ENCODE peak calls at places on chromosomes 12 and 14, in six cellular contexts. K is H54, Z is GM12878, Y is GM12892, W is body of pancreas, G is right lobe of liver. R is an unnamed sample.

GRCh38 chr12:81896771-81897170 is 137.6 kb upstream of the PPFIA2 start:
- DNase-seq in K (no peak), Z (no peak), Y (no peak), W (no peak), G (no peak), R (no peak)

GRCh38 chr12:89999699-90000505 is 291.3 kb upstream of the ATP2B1 start:
- DNase-seq in K (no peak), Z (no peak), Y (no peak), W (no peak), G (no peak), R (no peak)

GRCh38 chr14:95327558-95328374 is 8.1 kb upstream of the CLMN start:
- DNase-seq in K (no peak), Z (peak), Y (peak), W (no peak), G (no peak), R (no peak)

GRCh38 chr12:105330938-105331804 is 680 bp downstream of the C12orf75 start:
- DNase-seq in K (no peak), Z (no peak), Y (peak), W (peak), G (peak), R (no peak)

GRCh38 chr12:16323010-16323409 is 24.4 kb upstream of the MGST1 start:
- DNase-seq in K (no peak), Z (no peak), Y (no peak), W (no peak), G (no peak), R (no peak)

GRCh38 chr12:64915242-64915641 is 90.8 kb downstream of the TBC1D30 start:
- DNase-seq in K (no peak), Z (no peak), Y (no peak), W (no peak), G (no peak), R (no peak)

GRCh38 chr12:89156862-89157262 is 195.4 kb downstream of the DUSP6 start:
- DNase-seq in K (no peak), Z (no peak), Y (no peak), W (no peak), G (no peak), R (no peak)

GRCh38 chr14:100785626-100786025 is 40.3 kb upstream of the MEG3 start:
- DNase-seq in K (no peak), Z (no peak), Y (no peak), W (no peak), G (no peak), R (no peak)

GRCh38 chr12:54562720-54563356 is 13.4 kb downstream of the PDE1B start:
- DNase-seq in K (no peak), Z (no peak), Y (no peak), W (no peak), G (no peak), R (no peak)

GRCh38 chr12:30417697-30418231 is 277.9 kb downstream of the IPO8 start:
- DNase-seq in K (peak), Z (no peak), Y (no peak), W (no peak), G (no peak), R (no peak)

GRCh38 chr12:93982847-93983315 is 165.5 kb upstream of the PLXNC1 start:
- DNase-seq in K (peak), Z (no peak), Y (no peak), W (no peak), G (no peak), R (no peak)

GRCh38 chr12:103864710-103865109 is 23.7 kb upstream of the NT5DC3 start:
- DNase-seq in K (no peak), Z (no peak), Y (no peak), W (no peak), G (no peak), R (no peak)

GRCh38 chr14:64684091-64684490 is 20.1 kb upstream of the PLEKHG3 start:
- DNase-seq in K (no peak), Z (no peak), Y (no peak), W (peak), G (no peak), R (no peak)

GRCh38 chr14:81033841-81034240 is 78.4 kb downstream of the TSHR start:
- DNase-seq in K (no peak), Z (no peak), Y (no peak), W (no peak), G (no peak), R (no peak)

GRCh38 chr12:50097952-50098351 is 5.9 kb upstream of the GPD1 start:
- DNase-seq in K (no peak), Z (no peak), Y (no peak), W (no peak), G (no peak), R (no peak)

GRCh38 chr12:4120316-4120920 is 153.1 kb upstream of the CCND2 start:
- DNase-seq in K (no peak), Z (no peak), Y (no peak), W (no peak), G (no peak), R (no peak)

GRCh38 chr12:10285919-10286318 is 21.8 kb upstream of the KLRD1 start:
- DNase-seq in K (no peak), Z (no peak), Y (no peak), W (no peak), G (no peak), R (no peak)

GRCh38 chr12:5435161-5435560 is 3.3 kb downstream of the NTF3 start:
- DNase-seq in K (no peak), Z (no peak), Y (no peak), W (no peak), G (no peak), R (no peak)

GRCh38 chr14:89957791-89958190 is 2.1 kb downstream of the TDP1 start:
- DNase-seq in K (no peak), Z (no peak), Y (no peak), W (no peak), G (no peak), R (peak)

GRCh38 chr12:18552829-18553228 is 185.0 kb downstream of the PLCZ1 start:
- DNase-seq in K (no peak), Z (no peak), Y (no peak), W (no peak), G (no peak), R (no peak)

GRCh38 chr12:66929121-66929520 is 250.2 kb upstream of the GRIP1 start:
- DNase-seq in K (no peak), Z (no peak), Y (no peak), W (no peak), G (no peak), R (no peak)

GRCh38 chr12:88181881-88182280 is 39.8 kb downstream of the TMTC3 start:
- DNase-seq in K (no peak), Z (no peak), Y (no peak), W (no peak), G (no peak), R (no peak)

GRCh38 chr14:92613008-92613658 is 99.6 kb downstream of the RIN3 start:
- DNase-seq in K (peak), Z (no peak), Y (no peak), W (no peak), G (no peak), R (no peak)

GRCh38 chr12:851913-852312 is 97.6 kb downstream of the RAD52 start:
- DNase-seq in K (no peak), Z (no peak), Y (no peak), W (no peak), G (no peak), R (no peak)

GRCh38 chr12:117064596-117064995 is 34.6 kb downstream of the TESC start:
- DNase-seq in K (no peak), Z (no peak), Y (no peak), W (no peak), G (no peak), R (no peak)

GRCh38 chr12:108699955-108700563 is 31.3 kb downstream of the CORO1C start:
- DNase-seq in K (no peak), Z (no peak), Y (no peak), W (no peak), G (no peak), R (no peak)

GRCh38 chr12:80291108-80291754 is 152.8 kb upstream of the PTPRQ start:
- DNase-seq in K (no peak), Z (peak), Y (no peak), W (no peak), G (no peak), R (no peak)

GRCh38 chr14:22598896-22599244 is 770 bp downstream of the ABHD4 start:
- DNase-seq in K (peak), Z (no peak), Y (peak), W (peak), G (peak), R (no peak)

GRCh38 chr14:85466678-85467077 is 63.3 kb upstream of the FLRT2 start:
- DNase-seq in K (no peak), Z (no peak), Y (no peak), W (no peak), G (no peak), R (no peak)

GRCh38 chr12:62813031-62813829 is 121.7 kb downstream of the PPM1H start:
- DNase-seq in K (no peak), Z (no peak), Y (no peak), W (peak), G (peak), R (no peak)

GRCh38 chr12:121550974-121551631 is 29.7 kb downstream of the KDM2B start:
- DNase-seq in K (no peak), Z (no peak), Y (no peak), W (no peak), G (no peak), R (peak)

GRCh38 chr12:11705010-11705409 is 55.5 kb downstream of the ETV6 start:
- DNase-seq in K (no peak), Z (no peak), Y (no peak), W (peak), G (no peak), R (no peak)

GRCh38 chr12:95731519-95731958 is 59.0 kb downstream of the NTN4 start:
- DNase-seq in K (no peak), Z (peak), Y (no peak), W (no peak), G (no peak), R (no peak)

GRCh38 chr12:2057041-2057792 is 4.4 kb downstream of the CACNA1C start:
- DNase-seq in K (no peak), Z (no peak), Y (no peak), W (peak), G (peak), R (peak)

GRCh38 chr12:112126000-112126431 is 656 bp downstream of the TRAFD1 start:
- DNase-seq in K (no peak), Z (no peak), Y (no peak), W (no peak), G (no peak), R (peak)

GRCh38 chr12:112124918-112125249 is 476 bp upstream of the TRAFD1 start:
- DNase-seq in K (no peak), Z (no peak), Y (no peak), W (peak), G (no peak), R (no peak)

GRCh38 chr12:112122823-112123690 is 2.3 kb upstream of the TRAFD1 start:
- DNase-seq in K (no peak), Z (no peak), Y (no peak), W (no peak), G (no peak), R (no peak)

GRCh38 chr12:112126916-112127315 is 1.6 kb downstream of the TRAFD1 start:
- DNase-seq in K (no peak), Z (no peak), Y (no peak), W (no peak), G (no peak), R (peak)

GRCh38 chr12:112125250-112125999 is at the start of gene TRAFD1:
- DNase-seq in K (peak), Z (peak), Y (peak), W (peak), G (peak), R (peak)
- TF ChIP-seq POLR2A in K (peak), Z (peak), Y (peak), W (peak), G (peak), R (peak)

DNA sequence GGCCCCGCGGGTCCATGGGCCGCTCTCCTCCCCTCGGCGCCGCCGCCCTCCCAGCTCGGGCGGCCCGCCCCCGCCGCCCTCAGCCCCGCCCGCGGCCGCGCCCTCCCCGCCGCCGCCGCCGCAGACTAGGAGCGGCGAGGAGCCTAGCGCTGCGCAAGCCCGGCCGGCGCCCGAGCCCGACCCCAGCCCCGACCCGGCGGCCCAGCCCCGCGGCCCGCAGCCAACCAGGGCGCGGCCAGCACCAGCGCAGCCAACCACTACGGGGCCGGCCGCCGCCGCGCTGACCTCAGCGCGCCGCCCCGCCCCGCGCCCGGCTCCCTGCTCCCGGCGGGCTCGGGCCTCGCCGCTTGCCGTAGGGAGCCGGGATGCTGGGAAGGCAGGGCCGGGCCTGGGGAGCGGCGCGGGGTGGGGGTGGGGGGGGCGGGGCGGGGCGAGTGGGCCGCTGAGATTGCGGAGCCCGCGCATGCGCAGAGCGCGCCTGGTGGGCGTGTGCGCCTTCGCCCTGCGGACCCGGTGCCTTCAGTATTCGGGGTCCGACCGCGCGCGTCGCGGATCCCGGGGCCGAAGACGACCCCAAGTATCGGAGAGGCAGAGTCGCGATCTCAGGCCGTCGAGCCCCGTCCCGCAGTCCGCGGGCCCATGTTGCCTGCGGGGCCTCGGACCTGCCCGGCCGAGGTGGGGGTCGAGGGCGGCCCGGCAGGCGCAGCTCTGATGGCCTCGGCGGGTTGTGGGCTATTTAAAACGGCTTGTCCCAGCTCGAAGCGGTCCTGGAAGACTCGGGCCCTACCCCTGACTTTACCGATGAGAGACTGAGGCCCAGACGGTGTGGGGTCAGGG is at the start of gene CDC42BPB:
- DNase-seq in K (peak), Z (no peak), Y (peak), W (peak), G (peak), R (peak)
- TF ChIP-seq POLR2A in K (peak), Z (no peak), Y (no peak), W (no peak), G (peak), R (no peak)

GRCh38 chr12:6904280-6905276 is at the start of gene LRRC23:
- DNase-seq in K (peak), Z (peak), Y (peak), W (peak), G (peak), R (peak)
- TF ChIP-seq POLR2A in K (peak), Z (peak), Y (peak), W (no peak), G (no peak), R (no peak)

DNA sequence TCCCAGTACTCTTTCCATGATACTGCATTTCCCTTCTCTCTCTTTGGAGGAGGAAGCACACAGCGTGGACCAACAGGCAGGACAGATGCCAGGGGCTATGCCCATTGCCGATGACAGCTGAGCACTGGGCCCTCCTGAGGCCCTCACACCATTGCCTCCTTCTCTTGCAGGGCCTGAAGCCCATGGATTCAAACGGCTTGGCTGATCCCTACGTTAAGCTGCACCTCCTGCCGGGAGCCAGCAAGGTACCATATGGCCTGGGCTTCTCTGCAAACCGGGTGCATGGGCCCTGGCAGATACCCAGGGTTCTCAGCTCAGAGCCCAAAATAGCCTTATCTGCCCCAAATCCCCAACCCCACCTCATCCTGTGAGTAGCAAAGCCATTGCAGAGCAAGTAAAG is 25.2 kb upstream of the OAS1 start:
- DNase-seq in K (no peak), Z (no peak), Y (no peak), W (no peak), G (no peak), R (no peak)
- TF ChIP-seq POLR2A in K (no peak), Z (no peak), Y (no peak), W (no peak), G (no peak), R (no peak)

DNA sequence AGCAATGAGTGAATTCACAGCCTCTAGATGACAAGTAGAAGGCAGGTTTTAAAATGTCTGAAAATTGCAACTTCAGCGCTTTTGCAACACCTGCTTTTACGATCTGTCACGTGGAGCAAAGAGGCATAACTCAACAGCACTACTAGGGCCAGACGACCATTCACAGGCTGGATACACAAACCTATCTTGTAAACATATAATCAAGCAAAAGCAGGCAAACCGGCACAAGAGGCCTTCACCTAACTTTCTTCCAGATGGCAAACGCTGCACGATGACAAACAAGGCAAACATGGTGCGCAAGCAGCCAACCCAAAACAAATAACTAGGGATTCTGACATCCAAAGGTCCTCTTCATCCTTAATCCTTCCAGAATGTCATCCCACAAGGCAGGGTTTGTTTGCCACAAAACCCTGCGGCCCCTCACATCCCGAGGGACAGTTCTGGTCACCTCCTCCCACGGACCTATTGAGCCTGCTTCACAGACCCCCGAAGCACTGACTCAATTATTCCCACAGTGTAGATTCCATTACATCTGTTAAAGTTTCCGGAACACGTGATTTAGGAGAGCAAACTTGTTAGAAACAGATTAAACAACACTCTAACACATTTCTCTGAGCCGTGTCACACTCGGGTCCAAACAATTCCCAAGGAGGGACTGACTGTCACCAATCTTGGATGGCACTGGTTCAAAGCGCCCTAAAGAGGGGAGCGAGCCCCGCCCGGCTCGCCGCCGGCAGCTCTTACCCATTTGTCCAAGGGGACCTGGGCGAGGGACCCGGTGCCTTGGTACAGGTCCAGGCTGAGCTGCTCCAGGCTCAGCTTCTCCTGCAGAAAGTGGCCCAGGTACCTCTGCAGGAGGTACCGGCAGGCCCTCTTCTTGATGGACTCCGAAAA is 823 bp downstream of the ATG2B start:
- DNase-seq in K (peak), Z (peak), Y (peak), W (peak), G (peak), R (no peak)
- TF ChIP-seq POLR2A in K (no peak), Z (no peak), Y (peak), W (peak), G (peak), R (no peak)

DNA sequence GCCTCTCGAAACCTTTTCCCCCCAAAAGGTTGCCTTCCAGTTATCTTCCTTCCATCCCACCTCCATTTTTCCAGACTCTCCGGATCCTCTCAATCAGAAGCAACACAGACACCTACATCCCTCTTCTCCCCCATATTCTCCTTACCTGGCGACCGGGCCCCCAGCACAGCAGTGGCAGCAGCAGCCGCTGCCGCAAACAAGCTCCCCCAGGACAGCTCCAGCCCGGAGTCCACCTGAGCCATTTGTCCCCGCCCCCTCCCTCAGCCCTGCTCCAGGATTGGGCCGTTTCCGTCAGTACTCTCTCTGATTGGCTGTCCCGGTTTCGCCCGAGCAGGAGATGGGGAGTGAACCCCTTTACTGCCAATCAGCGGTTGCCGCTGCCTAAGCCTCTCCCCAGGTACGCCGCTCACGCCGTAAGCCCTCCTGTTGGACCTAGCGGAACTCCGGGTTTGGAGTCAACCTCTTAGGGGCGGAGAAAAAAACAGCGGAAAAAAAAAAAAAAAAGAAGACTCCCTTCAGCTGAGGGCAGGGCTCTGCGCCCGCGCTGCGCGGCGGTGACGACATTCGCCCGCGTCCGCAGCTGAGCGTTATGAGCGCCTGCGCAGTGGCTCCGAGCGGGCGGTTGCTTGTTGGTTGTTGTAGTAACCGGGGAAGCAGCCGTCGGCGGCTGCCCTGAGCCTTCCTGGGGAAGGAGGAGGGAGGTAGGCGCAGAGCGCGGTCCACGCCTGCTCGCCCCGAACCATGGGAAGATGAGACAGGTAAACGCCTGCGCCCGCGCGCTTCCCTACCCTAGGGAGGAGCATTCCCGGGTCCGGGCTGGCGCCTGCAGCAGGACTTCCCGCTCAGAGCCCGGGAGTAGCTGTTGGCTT is at the start of the genes ERG28 and TTLL5:
- DNase-seq in K (peak), Z (peak), Y (peak), W (peak), G (peak), R (peak)
- TF ChIP-seq POLR2A in K (peak), Z (peak), Y (peak), W (peak), G (peak), R (peak)

GRCh38 chr12:76627346-76628135 is 68.0 kb upstream of the OSBPL8 start:
- DNase-seq in K (no peak), Z (no peak), Y (no peak), W (no peak), G (no peak), R (no peak)
- TF ChIP-seq POLR2A in K (no peak), Z (no peak), Y (no peak), W (no peak), G (no peak), R (no peak)

GRCh38 chr12:47021298-47021697 is 58.1 kb upstream of the PCED1B start:
- DNase-seq in K (peak), Z (peak), Y (no peak), W (no peak), G (no peak), R (no peak)
- TF ChIP-seq POLR2A in K (no peak), Z (no peak), Y (no peak), W (no peak), G (no peak), R (no peak)